ENCODE peak calls at places on chromosome 16, in seven cellular contexts. One of them, this sample, is unnamed.

GRCh38 chr16:27686926-27687325 is 137.0 kb downstream of the KATNIP start:
- DNase-seq in H1: no peak
- DNase-seq in K562: no peak
- DNase-seq in HepG2: no peak
- DNase-seq in HCT116: no peak
- DNase-seq in SK-N-SH: no peak
- DNase-seq in GM12878: no peak
- DNase-seq in this sample: no peak

GRCh38 chr16:82634955-82635610 is 8.3 kb downstream of the CDH13 start:
- DNase-seq in GM12878: no peak
- DNase-seq in HepG2: no peak
- DNase-seq in SK-N-SH: no peak
- DNase-seq in HCT116: no peak
- DNase-seq in H1: no peak
- DNase-seq in K562: no peak
- DNase-seq in this sample: no peak

GRCh38 chr16:49585143-49585542 is 211.5 kb downstream of the C16orf78 start:
- DNase-seq in GM12878: no peak
- DNase-seq in SK-N-SH: no peak
- DNase-seq in K562: no peak
- DNase-seq in HCT116: no peak
- DNase-seq in HepG2: no peak
- DNase-seq in H1: no peak
- DNase-seq in this sample: no peak

GRCh38 chr16:81703177-81704155 is 75.6 kb upstream of the PLCG2 start:
- DNase-seq in HCT116: peak; percentile 26
- DNase-seq in K562: no peak
- DNase-seq in GM12878: no peak
- DNase-seq in SK-N-SH: no peak
- DNase-seq in H1: no peak
- DNase-seq in HepG2: no peak
- DNase-seq in this sample: no peak

GRCh38 chr16:56334761-56335160 is 90.6 kb downstream of the AMFR start:
- DNase-seq in H1: no peak
- DNase-seq in HCT116: no peak
- DNase-seq in HepG2: no peak
- DNase-seq in GM12878: no peak
- DNase-seq in SK-N-SH: no peak
- DNase-seq in K562: no peak
- DNase-seq in this sample: no peak

GRCh38 chr16:21283521-21284289 is 5.6 kb upstream of the CRYM start:
- DNase-seq in K562: no peak
- DNase-seq in SK-N-SH: peak; percentile 92
- DNase-seq in HepG2: peak; percentile 51
- DNase-seq in HCT116: no peak
- DNase-seq in GM12878: no peak
- DNase-seq in H1: peak; percentile 87
- DNase-seq in this sample: no peak

GRCh38 chr16:27642753-27643152 is 92.8 kb downstream of the KATNIP start:
- DNase-seq in K562: peak; percentile 43
- DNase-seq in SK-N-SH: no peak
- DNase-seq in GM12878: no peak
- DNase-seq in HCT116: peak; percentile 7
- DNase-seq in HepG2: peak; percentile 35
- DNase-seq in H1: peak; percentile 54
- DNase-seq in this sample: peak; percentile 28

GRCh38 chr16:21599994-21600773 is 807 bp downstream of the METTL9 start:
- DNase-seq in K562: peak; percentile 24
- DNase-seq in GM12878: peak; percentile 17
- DNase-seq in SK-N-SH: peak; percentile 23
- DNase-seq in H1: no peak
- DNase-seq in HCT116: no peak
- DNase-seq in HepG2: peak; percentile 63
- DNase-seq in this sample: no peak

GRCh38 chr16:83963277-83964119 is 4.5 kb upstream of the NECAB2 start:
- DNase-seq in SK-N-SH: no peak
- DNase-seq in K562: no peak
- DNase-seq in GM12878: no peak
- DNase-seq in HepG2: no peak
- DNase-seq in H1: no peak
- DNase-seq in HCT116: no peak
- DNase-seq in this sample: no peak

GRCh38 chr16:27526169-27526568 is 23.5 kb downstream of the GTF3C1 start:
- DNase-seq in K562: peak; percentile 27
- DNase-seq in SK-N-SH: peak; percentile 51
- DNase-seq in GM12878: no peak
- DNase-seq in HepG2: no peak
- DNase-seq in H1: no peak
- DNase-seq in HCT116: no peak
- DNase-seq in this sample: no peak

GRCh38 chr16:19765860-19766553 is 47.9 kb downstream of the IQCK start:
- DNase-seq in SK-N-SH: no peak
- DNase-seq in H1: no peak
- DNase-seq in GM12878: no peak
- DNase-seq in HepG2: no peak
- DNase-seq in K562: no peak
- DNase-seq in HCT116: no peak
- DNase-seq in this sample: no peak

GRCh38 chr16:16014329-16015224 is 65.2 kb downstream of the ABCC1 start:
- DNase-seq in K562: no peak
- DNase-seq in H1: no peak
- DNase-seq in HCT116: no peak
- DNase-seq in HepG2: peak; percentile 93
- DNase-seq in GM12878: no peak
- DNase-seq in SK-N-SH: no peak
- DNase-seq in this sample: no peak

GRCh38 chr16:23105309-23105708 is 43.9 kb downstream of the USP31 start:
- DNase-seq in HepG2: no peak
- DNase-seq in GM12878: no peak
- DNase-seq in H1: no peak
- DNase-seq in K562: no peak
- DNase-seq in SK-N-SH: no peak
- DNase-seq in HCT116: no peak
- DNase-seq in this sample: no peak

GRCh38 chr16:31488630-31489564 is 6.0 kb downstream of the SLC5A2 start:
- DNase-seq in H1: no peak
- DNase-seq in SK-N-SH: no peak
- DNase-seq in GM12878: no peak
- DNase-seq in K562: no peak
- DNase-seq in HCT116: no peak
- DNase-seq in HepG2: no peak
- DNase-seq in this sample: no peak

GRCh38 chr16:31487720-31488629 is 5.1 kb downstream of the SLC5A2 start:
- DNase-seq in GM12878: no peak
- DNase-seq in SK-N-SH: peak; percentile 91
- DNase-seq in K562: no peak
- DNase-seq in H1: peak; percentile 87
- DNase-seq in HepG2: no peak
- DNase-seq in HCT116: no peak
- DNase-seq in this sample: no peak

GRCh38 chr16:31486036-31486435 is 3.1 kb downstream of the SLC5A2 start:
- DNase-seq in K562: no peak
- DNase-seq in SK-N-SH: no peak
- DNase-seq in H1: no peak
- DNase-seq in HCT116: no peak
- DNase-seq in GM12878: no peak
- DNase-seq in HepG2: no peak
- DNase-seq in this sample: no peak

GRCh38 chr16:31485571-31485970 is 2.6 kb downstream of the SLC5A2 start:
- DNase-seq in K562: no peak
- DNase-seq in SK-N-SH: no peak
- DNase-seq in H1: no peak
- DNase-seq in GM12878: no peak
- DNase-seq in HCT116: no peak
- DNase-seq in HepG2: no peak
- DNase-seq in this sample: no peak

DNA sequence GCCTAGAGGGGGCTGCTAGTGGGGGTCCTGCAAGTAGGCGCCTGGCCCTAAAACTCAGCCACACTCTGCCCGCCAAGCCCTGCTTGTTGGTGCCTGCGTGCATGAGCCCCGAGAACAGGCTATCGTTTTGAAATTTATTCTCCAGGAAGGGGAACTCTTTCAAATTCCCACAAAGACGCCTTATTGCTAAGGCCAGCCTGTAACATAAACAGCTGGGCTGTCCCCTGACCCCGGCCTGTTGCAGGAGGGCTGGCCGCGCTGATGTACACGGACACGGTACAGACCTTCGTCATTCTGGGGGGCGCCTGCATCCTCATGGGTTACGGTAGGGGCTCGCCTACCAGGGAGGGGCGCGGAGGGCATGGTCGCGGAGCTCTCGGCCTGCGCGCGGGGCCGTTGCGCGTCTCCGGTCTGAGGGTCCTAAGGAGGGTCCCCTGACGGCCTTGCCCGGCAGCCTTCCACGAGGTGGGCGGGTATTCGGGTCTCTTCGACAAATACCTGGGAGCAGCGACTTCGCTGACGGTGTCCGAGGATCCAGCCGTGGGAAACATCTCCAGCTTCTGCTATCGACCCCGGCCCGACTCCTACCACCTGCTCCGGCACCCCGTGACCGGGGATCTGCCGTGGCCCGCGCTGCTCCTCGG is 4.3 kb downstream of the SLC5A2 start:
- DNase-seq in SK-N-SH: no peak
- DNase-seq in GM12878: no peak
- DNase-seq in HCT116: no peak
- DNase-seq in K562: no peak
- DNase-seq in HepG2: no peak
- DNase-seq in H1: no peak
- DNase-seq in this sample: no peak
- H3K27me3 ChIP-seq in SK-N-SH: no peaks in the 10 kb centered on the region
- H3K27me3 ChIP-seq in GM12878: no peaks in the 10 kb centered on the region
- H3K27me3 ChIP-seq in HCT116: no peaks in the 10 kb centered on the region
- H3K27me3 ChIP-seq in K562: no peaks in the 10 kb centered on the region
- H3K27me3 ChIP-seq in HepG2: peaks cover 3% of the 10 kb centered on the region
- H3K27me3 ChIP-seq in H1: peaks cover 14% of the 10 kb centered on the region
- H3K27me3 ChIP-seq in this sample: peaks cover 47% of the 10 kb centered on the region

GRCh38 chr16:3759736-3760135 is 42.4 kb upstream of the TRAP1 start:
- DNase-seq in GM12878: no peak
- DNase-seq in H1: no peak
- DNase-seq in HCT116: no peak
- DNase-seq in K562: no peak
- DNase-seq in SK-N-SH: no peak
- DNase-seq in HepG2: no peak
- DNase-seq in this sample: no peak

GRCh38 chr16:3760518-3760917 is 43.2 kb upstream of the TRAP1 start:
- DNase-seq in GM12878: no peak
- DNase-seq in HepG2: no peak
- DNase-seq in HCT116: no peak
- DNase-seq in SK-N-SH: no peak
- DNase-seq in H1: no peak
- DNase-seq in K562: no peak
- DNase-seq in this sample: no peak

GRCh38 chr16:3762080-3762750 is 44.9 kb upstream of the TRAP1 start:
- DNase-seq in HCT116: no peak
- DNase-seq in GM12878: no peak
- DNase-seq in K562: no peak
- DNase-seq in H1: no peak
- DNase-seq in HepG2: no peak
- DNase-seq in SK-N-SH: peak; percentile 39
- DNase-seq in this sample: no peak

GRCh38 chr16:3764409-3764808 is 47.1 kb upstream of the TRAP1 start:
- DNase-seq in GM12878: no peak
- DNase-seq in SK-N-SH: no peak
- DNase-seq in HCT116: no peak
- DNase-seq in HepG2: no peak
- DNase-seq in H1: no peak
- DNase-seq in K562: no peak
- DNase-seq in this sample: no peak

DNA sequence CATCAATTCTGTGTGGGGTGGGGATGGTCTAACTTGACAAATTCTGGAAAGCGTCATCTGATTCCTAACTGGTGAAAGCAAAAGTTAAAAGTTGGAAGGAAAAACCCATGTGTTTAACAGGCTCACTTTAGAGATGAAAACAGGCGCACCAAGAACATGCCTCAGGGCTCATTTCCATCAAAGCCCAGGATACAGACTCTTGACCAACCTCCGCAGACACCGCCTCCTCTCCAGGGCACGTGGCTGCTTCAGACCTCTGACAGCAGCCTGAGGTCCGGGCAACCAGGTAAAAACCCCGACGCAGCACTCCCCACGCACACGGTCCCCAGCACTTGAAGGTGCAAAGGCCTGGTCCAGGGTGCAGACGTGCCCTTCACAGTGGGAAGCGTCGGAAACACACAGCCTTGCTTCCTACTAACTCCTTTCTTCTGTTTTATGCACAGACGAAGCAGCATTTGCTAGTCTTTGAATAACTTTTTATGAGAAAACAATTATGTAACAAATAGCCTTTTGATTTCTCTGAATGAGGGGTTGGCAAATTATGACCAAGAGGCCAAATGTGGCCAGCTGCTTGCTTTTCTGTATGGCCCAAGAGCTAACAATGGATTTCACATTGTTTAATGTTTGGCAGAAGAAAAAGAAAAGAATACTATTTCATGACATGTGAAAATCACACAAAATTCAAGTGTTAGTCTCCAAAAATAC is 44.2 kb upstream of the TRAP1 start:
- DNase-seq in H1: no peak
- DNase-seq in SK-N-SH: peak; percentile 74
- DNase-seq in K562: no peak
- DNase-seq in GM12878: no peak
- DNase-seq in HepG2: no peak
- DNase-seq in HCT116: no peak
- DNase-seq in this sample: no peak
- H3K36me3 ChIP-seq in H1: peaks cover 8% of the 10 kb centered on the region
- H3K36me3 ChIP-seq in SK-N-SH: peaks cover 29% of the 10 kb centered on the region
- H3K36me3 ChIP-seq in K562: peaks cover 43% of the 10 kb centered on the region
- H3K36me3 ChIP-seq in GM12878: peaks cover 30% of the 10 kb centered on the region
- H3K36me3 ChIP-seq in HepG2: peaks cover 75% of the 10 kb centered on the region
- H3K36me3 ChIP-seq in HCT116: peaks cover 14% of the 10 kb centered on the region
- H3K36me3 ChIP-seq in this sample: peaks cover 80% of the 10 kb centered on the region

GRCh38 chr16:7745321-7745720 is 412.7 kb downstream of the RBFOX1 start:
- DNase-seq in GM12878: no peak
- DNase-seq in HCT116: no peak
- DNase-seq in HepG2: no peak
- DNase-seq in H1: no peak
- DNase-seq in K562: no peak
- DNase-seq in SK-N-SH: no peak
- DNase-seq in this sample: no peak

GRCh38 chr16:7742626-7743025 is 410.0 kb downstream of the RBFOX1 start:
- DNase-seq in K562: no peak
- DNase-seq in H1: no peak
- DNase-seq in SK-N-SH: no peak
- DNase-seq in HepG2: no peak
- DNase-seq in GM12878: no peak
- DNase-seq in HCT116: no peak
- DNase-seq in this sample: no peak

GRCh38 chr16:7744546-7745294 is 412.1 kb downstream of the RBFOX1 start:
- DNase-seq in H1: no peak
- DNase-seq in SK-N-SH: no peak
- DNase-seq in HepG2: no peak
- DNase-seq in K562: no peak
- DNase-seq in GM12878: no peak
- DNase-seq in HCT116: no peak
- DNase-seq in this sample: no peak

GRCh38 chr16:7746971-7747370 is 414.3 kb downstream of the RBFOX1 start:
- DNase-seq in HCT116: no peak
- DNase-seq in H1: no peak
- DNase-seq in K562: no peak
- DNase-seq in SK-N-SH: no peak
- DNase-seq in HepG2: no peak
- DNase-seq in GM12878: no peak
- DNase-seq in this sample: no peak
- TF ChIP-seq YY1 in HCT116: no peak
- TF ChIP-seq YY1 in H1: no peak
- TF ChIP-seq YY1 in K562: no peak
- TF ChIP-seq YY1 in SK-N-SH: no peak
- TF ChIP-seq YY1 in HepG2: no peak
- TF ChIP-seq YY1 in GM12878: no peak
- TF ChIP-seq YY1 in this sample: no peak

GRCh38 chr16:86289907-86290306 is 220.4 kb upstream of the FOXF1 start:
- DNase-seq in HCT116: no peak
- DNase-seq in K562: no peak
- DNase-seq in H1: no peak
- DNase-seq in SK-N-SH: no peak
- DNase-seq in GM12878: no peak
- DNase-seq in HepG2: no peak
- DNase-seq in this sample: no peak
- H3K27me3 ChIP-seq in HCT116: peaks cover 73% of the 10 kb centered on the region
- H3K27me3 ChIP-seq in K562: peaks cover 40% of the 10 kb centered on the region
- H3K27me3 ChIP-seq in H1: peaks cover 44% of the 10 kb centered on the region
- H3K27me3 ChIP-seq in SK-N-SH: peaks cover 97% of the 10 kb centered on the region
- H3K27me3 ChIP-seq in GM12878: peaks cover 9% of the 10 kb centered on the region
- H3K27me3 ChIP-seq in HepG2: peaks cover 95% of the 10 kb centered on the region
- H3K27me3 ChIP-seq in this sample: peaks cover 80% of the 10 kb centered on the region

This sample was measured in NT2/D1.